ENCODE peak calls at places on chromosome 22, in nine cellular contexts. D is colonic mucosa, H is lung, M is PC-3, B is psoas muscle, V is brain microvascular endothelial cell, O is left lung, U is lower lobe of right lung, F is cardiac muscle cell. N is an unnamed sample.

GRCh38 chr22:25908212-25908611 is 166.2 kb downstream of the MYO18B start:
- DNase-seq in B (no peak), V (no peak), U (no peak), F (no peak), O (no peak), D (no peak), H (no peak), M (no peak), N (no peak)

GRCh38 chr22:17836977-17837742 is 62.9 kb upstream of the BID start:
- DNase-seq in H (no peak), B (no peak), U (no peak), O (no peak), V (no peak), M (no peak), F (no peak), D (no peak), N (peak)

GRCh38 chr22:20018001-20018400 is 1.4 kb upstream of the ARVCF start:
- DNase-seq in D (no peak), F (no peak), V (no peak), H (no peak), U (no peak), B (peak), M (no peak), O (peak), N (no peak)

GRCh38 chr22:48757581-48757980 is 1070.1 kb downstream of the BRD1 start:
- DNase-seq in H (no peak), F (no peak), V (no peak), U (peak), M (no peak), D (peak), O (no peak), B (no peak), N (peak)

GRCh38 chr22:19503367-19503766 is 20.8 kb downstream of the CLDN5 start:
- DNase-seq in F (no peak), O (no peak), H (no peak), D (no peak), B (no peak), V (no peak), U (no peak), M (no peak), N (no peak)

GRCh38 chr22:20567371-20567847 is 60.0 kb downstream of the MED15 start:
- DNase-seq in V (no peak), M (peak), D (no peak), O (no peak), H (no peak), B (peak), U (no peak), F (no peak), N (no peak)

GRCh38 chr22:19687561-19688300 is 26.6 kb upstream of the SEPTIN5 start:
- DNase-seq in H (no peak), O (peak), B (peak), M (no peak), V (no peak), F (no peak), U (peak), D (no peak), N (no peak)

GRCh38 chr22:46148336-46148735 is 2.0 kb upstream of the PPARA start:
- DNase-seq in H (no peak), M (no peak), O (no peak), D (peak), U (no peak), F (no peak), V (no peak), B (no peak), N (no peak)

GRCh38 chr22:35376728-35377472 is 4.0 kb upstream of the HMOX1 start:
- DNase-seq in D (peak), F (peak), U (peak), B (peak), O (peak), H (peak), M (peak), V (peak), N (peak)

GRCh38 chr22:25495286-25495685 is 69.2 kb upstream of the GRK3 start:
- DNase-seq in B (no peak), O (no peak), U (no peak), M (no peak), V (no peak), H (no peak), F (no peak), D (no peak), N (no peak)

GRCh38 chr22:38284042-38284402 is 11.2 kb upstream of the TMEM184B start:
- DNase-seq in O (no peak), D (no peak), F (peak), V (peak), B (no peak), H (no peak), U (no peak), M (no peak), N (no peak)
- H3K27ac ChIP-seq in O (peak), D (peak), F (peak), V (peak), B (peak), H (no peak), U (peak), M (no peak), N (peak)

GRCh38 chr22:31830721-31831070 is 76.9 kb downstream of the DEPDC5 start:
- DNase-seq in H (no peak), F (no peak), D (no peak), B (no peak), V (no peak), O (no peak), U (no peak), M (peak), N (no peak)
- H3K27ac ChIP-seq in H (no peak), F (no peak), D (no peak), B (no peak), V (peak), O (no peak), U (no peak), M (peak), N (no peak)

GRCh38 chr22:47654922-47655451 is 892.5 kb downstream of the TBC1D22A start:
- DNase-seq in B (no peak), V (no peak), H (no peak), O (no peak), D (no peak), F (no peak), M (no peak), U (no peak), N (no peak)
- H3K27ac ChIP-seq in B (no peak), V (no peak), H (no peak), O (no peak), D (no peak), F (no peak), M (no peak), U (no peak), N (no peak)

DNA sequence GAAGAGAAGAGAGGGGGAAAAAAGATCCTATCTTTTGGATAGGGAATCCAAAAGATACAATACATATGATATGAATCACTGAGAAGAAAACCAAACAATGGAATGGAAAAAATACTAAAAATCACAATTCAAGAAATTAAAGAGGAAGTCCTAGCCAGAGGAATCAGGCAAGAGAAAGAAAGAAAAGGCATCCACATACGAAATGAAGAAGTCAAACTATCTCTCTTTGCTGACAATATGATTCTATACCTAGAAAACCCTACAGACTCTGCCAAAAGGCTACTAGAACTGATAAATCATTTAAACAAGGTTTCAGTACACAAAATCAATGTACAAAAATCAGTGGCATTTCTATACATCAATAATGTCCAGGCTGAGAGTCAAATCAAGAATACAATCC is 91.4 kb downstream of the EFCAB6 start:
- DNase-seq in B (no peak), H (no peak), F (no peak), M (no peak), D (no peak), V (no peak), U (no peak), O (no peak), N (no peak)
- H3K27ac ChIP-seq in B (no peak), H (no peak), F (no peak), M (no peak), D (no peak), V (no peak), U (no peak), O (no peak), N (no peak)

GRCh38 chr22:24392218-24392931 is 35.0 kb upstream of the ADORA2A start:
- DNase-seq in U (no peak), H (no peak), D (no peak), F (no peak), O (no peak), M (no peak), V (no peak), B (no peak), N (no peak)
- H3K27ac ChIP-seq in U (peak), H (no peak), D (no peak), F (no peak), O (peak), M (no peak), V (peak), B (no peak), N (no peak)